ENCODE peak calls at places on chromosome 18, in five cellular contexts. C is activated CD4-positive, alpha-beta T cell treated with anti-CD3 and anti-CD28 coated beads for 36 hours; L is CD8-positive, alpha-beta T cell; O is T47D; T is M059J. G is an unnamed sample.

GRCh38 chr18:5440297-5440696 is 103.5 kb downstream of the EPB41L3 start:
- DNase-seq in L (no peak), T (no peak), C (no peak), O (no peak), G (no peak)

GRCh38 chr18:45738660-45739059 is 14.7 kb downstream of the SLC14A1 start:
- DNase-seq in L (no peak), O (peak), C (no peak), T (peak), G (no peak)

GRCh38 chr18:65750421-65751144 is at the start of gene CDH7:
- DNase-seq in O (peak), T (no peak), L (no peak), C (no peak), G (no peak)

GRCh38 chr18:24659837-24660720 is 199.6 kb downstream of the HRH4 start:
- DNase-seq in O (no peak), C (peak), T (peak), L (peak), G (peak)

GRCh38 chr18:38427234-38427633 is 861.6 kb upstream of the CELF4 start:
- DNase-seq in O (peak), C (peak), T (no peak), L (no peak), G (no peak)

GRCh38 chr18:23837591-23837990 is 148.3 kb downstream of the LAMA3 start:
- DNase-seq in T (peak), C (no peak), L (no peak), O (no peak), G (no peak)

GRCh38 chr18:12296087-12296403 is 12.0 kb upstream of the TUBB6 start:
- DNase-seq in C (peak), T (peak), O (no peak), L (no peak), G (no peak)

GRCh38 chr18:45656194-45656593 is 40.9 kb downstream of the SLC14A2 start:
- DNase-seq in T (no peak), L (no peak), O (no peak), C (no peak), G (no peak)

GRCh38 chr18:80201739-80202138 is 45.6 kb downstream of the PARD6G start:
- DNase-seq in T (no peak), C (no peak), L (no peak), O (no peak), G (no peak)

GRCh38 chr18:22346968-22347611 is 70.6 kb downstream of the CTAGE1 start:
- DNase-seq in C (no peak), L (no peak), O (no peak), T (peak), G (no peak)

GRCh38 chr18:43950062-43950461 is 672.8 kb upstream of the SYT4 start:
- DNase-seq in L (no peak), O (no peak), C (no peak), T (no peak), G (no peak)

GRCh38 chr18:31101148-31102019 is 837 bp downstream of the DSC2 start:
- DNase-seq in T (no peak), O (peak), C (peak), L (no peak), G (no peak)

GRCh38 chr18:61189376-61189775 is 143.9 kb upstream of the CDH20 start:
- DNase-seq in L (no peak), T (no peak), O (no peak), C (no peak), G (no peak)

GRCh38 chr18:59353079-59353680 is 5.9 kb downstream of the LMAN1 start:
- DNase-seq in T (peak), O (no peak), L (no peak), C (no peak), G (no peak)

GRCh38 chr18:3726241-3726951 is 276.4 kb downstream of the TGIF1 start:
- DNase-seq in T (no peak), L (no peak), C (no peak), O (no peak), G (no peak)

GRCh38 chr18:59881728-59882685 is 17.8 kb upstream of the PMAIP1 start:
- DNase-seq in C (peak), L (no peak), O (no peak), T (peak), G (no peak)

GRCh38 chr18:32454667-32455066 is 16.0 kb downstream of the GAREM1 start:
- DNase-seq in O (no peak), C (no peak), T (no peak), L (no peak), G (no peak)

GRCh38 chr18:2223394-2223793 is 347.9 kb downstream of the METTL4 start:
- DNase-seq in O (peak), T (no peak), C (no peak), L (no peak), G (no peak)

GRCh38 chr18:78610646-78611045 is 369.0 kb upstream of the SALL3 start:
- DNase-seq in T (no peak), C (no peak), O (no peak), L (no peak), G (no peak)

GRCh38 chr18:79519751-79520472 is 124.2 kb downstream of the NFATC1 start:
- DNase-seq in C (peak), O (no peak), T (peak), L (no peak), G (peak)

GRCh38 chr18:63542069-63542468 is at the start of gene SERPINB12:
- DNase-seq in T (no peak), L (no peak), O (no peak), C (no peak), G (no peak)

GRCh38 chr18:60232541-60232940 is 140.0 kb downstream of the MC4R start:
- DNase-seq in T (peak), C (no peak), L (no peak), O (no peak), G (no peak)

GRCh38 chr18:6627621-6628020 is 101.9 kb upstream of the ARHGAP28 start:
- DNase-seq in L (no peak), C (no peak), O (no peak), T (peak), G (no peak)

GRCh38 chr18:59846814-59847490 is 52.8 kb upstream of the PMAIP1 start:
- DNase-seq in O (no peak), L (no peak), T (peak), C (peak), G (no peak)